ENCODE peak calls at places on chromosomes 1 and 21, in six cellular contexts. P is NCI-H1092 treated with DMSO at 0.1 percent for 48 hours, Y is AG10803, Z is nucleus accumbens, V is endodermal cell, S is EH. R is an unnamed sample.

GRCh38 chr1:210237981-210238380 is 5.4 kb downstream of the SERTAD4 start:
- DNase-seq in V (no peak), P (no peak), Z (no peak), S (no peak), Y (no peak), R (peak)

GRCh38 chr1:61081637-61082335 is 575 bp upstream of the NFIA start:
- DNase-seq in Z (peak), P (peak), V (peak), S (peak), Y (peak), R (peak)

GRCh38 chr1:3028531-3029282 is 7.4 kb downstream of the ACTRT2 start:
- DNase-seq in V (peak), Z (no peak), P (no peak), S (no peak), Y (no peak), R (no peak)

GRCh38 chr1:234979316-234980223 is 149.1 kb downstream of the TOMM20 start:
- DNase-seq in P (no peak), S (no peak), V (peak), Z (no peak), Y (no peak), R (no peak)

GRCh38 chr1:119160851-119161250 is 20.4 kb upstream of the WARS2 start:
- DNase-seq in Y (peak), S (peak), P (no peak), V (no peak), Z (no peak), R (no peak)

GRCh38 chr1:166133276-166133841 is 33.4 kb downstream of the FAM78B start:
- DNase-seq in Y (no peak), V (peak), S (no peak), Z (no peak), P (no peak), R (no peak)

GRCh38 chr1:199087081-199087614 is 448.3 kb downstream of the PTPRC start:
- DNase-seq in P (no peak), Z (no peak), V (no peak), Y (no peak), S (peak), R (no peak)

GRCh38 chr21:44259082-44259705 is 2.5 kb downstream of the DNMT3L start:
- DNase-seq in P (no peak), Y (no peak), S (no peak), Z (no peak), V (peak), R (no peak)

GRCh38 chr1:11787251-11787803 is 18.4 kb downstream of the MTHFR start:
- DNase-seq in S (peak), Y (peak), V (peak), P (no peak), Z (no peak), R (no peak)

GRCh38 chr21:15986277-15986676 is 256.5 kb downstream of the USP25 start:
- DNase-seq in Y (no peak), Z (no peak), S (no peak), P (no peak), V (no peak), R (no peak)

GRCh38 chr1:25990702-25991395 is 7.0 kb downstream of the PAFAH2 start:
- DNase-seq in Z (no peak), V (peak), S (no peak), Y (no peak), P (no peak), R (no peak)

GRCh38 chr1:165383067-165383466 is 26.6 kb upstream of the LMX1A start:
- DNase-seq in Z (peak), S (peak), P (no peak), Y (peak), V (no peak), R (peak)

GRCh38 chr1:55244476-55245109 is 29.4 kb upstream of the USP24 start:
- DNase-seq in V (no peak), P (no peak), Y (peak), S (peak), Z (no peak), R (no peak)

GRCh38 chr1:89615676-89616598 is 17.0 kb upstream of the LRRC8C start:
- DNase-seq in Z (no peak), V (peak), S (peak), Y (no peak), P (no peak), R (no peak)

GRCh38 chr1:50426702-50427085 is 3.5 kb upstream of the DMRTA2 start:
- DNase-seq in P (no peak), Y (no peak), S (no peak), Z (no peak), V (peak), R (no peak)

GRCh38 chr1:78054972-78055371 is 9.2 kb downstream of the GIPC2 start:
- DNase-seq in Z (no peak), V (no peak), Y (no peak), S (no peak), P (no peak), R (no peak)

GRCh38 chr1:186745531-186746146 is 65.4 kb upstream of the PTGS2 start:
- DNase-seq in Z (no peak), Y (no peak), P (no peak), V (no peak), S (no peak), R (no peak)

GRCh38 chr1:35925741-35926140 is 5.2 kb upstream of the AGO3 start:
- DNase-seq in S (peak), V (no peak), Y (peak), Z (no peak), P (no peak), R (no peak)

GRCh38 chr1:57353589-57353988 is 70.3 kb downstream of the DAB1 start:
- DNase-seq in P (no peak), V (no peak), Y (peak), Z (no peak), S (peak), R (no peak)

GRCh38 chr1:118986839-118987430 is 1.2 kb downstream of the TBX15 start:
- DNase-seq in Y (no peak), S (peak), Z (no peak), V (no peak), P (no peak), R (no peak)

GRCh38 chr1:4025752-4026151 is 125.7 kb upstream of the C1orf174 start:
- DNase-seq in Z (no peak), Y (no peak), P (no peak), V (no peak), S (no peak), R (no peak)

GRCh38 chr1:161350666-161351065 is 17.0 kb downstream of the CFAP126 start:
- DNase-seq in P (no peak), Y (no peak), Z (no peak), V (no peak), S (no peak), R (no peak)

GRCh38 chr1:74395492-74395891 is 116.9 kb downstream of the LRRC53 start:
- DNase-seq in Y (peak), S (no peak), Z (no peak), P (no peak), V (no peak), R (no peak)

GRCh38 chr1:119471566-119471965 is 35.4 kb upstream of the HSD3B1 start:
- DNase-seq in Z (no peak), P (no peak), V (no peak), Y (no peak), S (no peak), R (no peak)

GRCh38 chr21:42466700-42467612 is 29.1 kb downstream of the RSPH1 start:
- DNase-seq in Z (no peak), P (peak), Y (peak), S (peak), V (peak), R (no peak)

GRCh38 chr21:45073301-45074047 is 906 bp upstream of the ADARB1 start:
- DNase-seq in P (peak), Z (no peak), Y (peak), S (peak), V (peak), R (no peak)

GRCh38 chr21:45542242-45542666 is at the start of gene SLC19A1:
- DNase-seq in Z (peak), Y (peak), S (peak), V (peak), P (peak), R (no peak)